ENCODE peak calls at places on chromosome 20, in seven cellular contexts. F is mesendoderm, U is IMR-90, H is H9, Y is neuronal stem cell, D is trophoblast cell, A is H1. Z is an unnamed sample. For H3K4me1, the result is how much of the 10 kb centered on the place peaks cover.

GRCh38 chr20:9740486-9740885 is 98.4 kb downstream of the PAK5 start:
- DNase-seq in A (no peak), Y (no peak), H (no peak), F (no peak), U (no peak), D (no peak), Z (no peak)

GRCh38 chr20:22795455-22795854 is 211.1 kb upstream of the FOXA2 start:
- DNase-seq in D (no peak), U (no peak), H (no peak), Y (no peak), F (no peak), A (no peak), Z (no peak)

GRCh38 chr20:46060301-46060881 is 29.4 kb downstream of the NCOA5 start:
- DNase-seq in Y (no peak), F (no peak), H (no peak), A (no peak), U (no peak), D (no peak), Z (no peak)

GRCh38 chr20:17227199-17227535 is 327 bp downstream of the PCSK2 start:
- DNase-seq in H (no peak), U (no peak), D (no peak), A (no peak), F (no peak), Y (no peak), Z (no peak)

GRCh38 chr20:46683620-46683938 is 5.7 kb downstream of the TP53RK start:
- DNase-seq in A (no peak), F (no peak), U (no peak), D (no peak), H (no peak), Y (no peak), Z (no peak)

GRCh38 chr20:32577657-32578056 is 7.5 kb downstream of the NOL4L start:
- DNase-seq in D (no peak), Y (no peak), U (no peak), H (no peak), F (no peak), A (no peak), Z (no peak)

GRCh38 chr20:50915424-50915823 is 15.8 kb downstream of the ADNP start:
- DNase-seq in A (no peak), Y (no peak), F (no peak), H (no peak), U (peak), D (no peak), Z (no peak)

GRCh38 chr20:20148774-20149173 is 96.4 kb downstream of the CFAP61 start:
- DNase-seq in Y (no peak), D (no peak), A (no peak), F (no peak), H (no peak), U (no peak), Z (no peak)

GRCh38 chr20:46520976-46521579 is 7.7 kb upstream of the ZNF334 start:
- DNase-seq in A (peak), H (peak), U (peak), F (peak), D (peak), Y (peak), Z (peak)

GRCh38 chr20:22379472-22379871 is 204.9 kb downstream of the FOXA2 start:
- DNase-seq in F (no peak), A (no peak), U (no peak), H (no peak), Y (no peak), D (no peak), Z (no peak)

GRCh38 chr20:34874094-34874654 is 1.5 kb upstream of the GGT7 start:
- DNase-seq in A (no peak), D (peak), H (peak), U (peak), Y (peak), F (peak), Z (peak)

GRCh38 chr20:44070139-44070900 is 116.7 kb downstream of the JPH2 start:
- DNase-seq in H (no peak), Y (no peak), F (no peak), U (no peak), D (no peak), A (no peak), Z (no peak)

GRCh38 chr20:4592316-4593148 is 129.2 kb upstream of the PRND start:
- DNase-seq in D (no peak), A (no peak), H (peak), Y (peak), F (peak), U (no peak), Z (peak)

GRCh38 chr20:63624486-63624885 is 2.4 kb downstream of the GMEB2 start:
- DNase-seq in U (peak), A (no peak), Y (no peak), D (peak), F (peak), H (no peak), Z (peak)

GRCh38 chr20:46118481-46119020 is 437 bp downstream of the CD40 start:
- DNase-seq in F (peak), H (peak), A (no peak), D (no peak), U (no peak), Y (no peak), Z (peak)

GRCh38 chr20:16477632-16478031 is 95.6 kb downstream of the KIF16B start:
- DNase-seq in F (no peak), D (no peak), H (no peak), Y (no peak), U (peak), A (no peak), Z (peak)

GRCh38 chr20:50385733-50386640 is 124.2 kb upstream of the PTPN1 start:
- DNase-seq in U (peak), D (no peak), A (no peak), H (no peak), Y (no peak), F (no peak), Z (no peak)

GRCh38 chr20:58463231-58463630 is 52.0 kb downstream of the APCDD1L start:
- DNase-seq in D (no peak), U (no peak), F (no peak), H (no peak), Y (no peak), A (no peak), Z (no peak)

GRCh38 chr20:3677733-3678132 is 4.1 kb downstream of the ADAM33 start:
- DNase-seq in U (peak), D (no peak), F (no peak), A (no peak), H (no peak), Y (no peak), Z (no peak)

GRCh38 chr20:16483024-16483423 is 90.2 kb downstream of the KIF16B start:
- DNase-seq in U (no peak), A (no peak), H (no peak), Y (no peak), D (no peak), F (no peak), Z (no peak)

GRCh38 chr20:3747471-3747870 is 15.0 kb downstream of the HSPA12B start:
- DNase-seq in A (no peak), F (no peak), H (no peak), U (no peak), D (no peak), Y (no peak), Z (no peak)

GRCh38 chr20:42083280-42083679 is 465.1 kb upstream of the CHD6 start:
- DNase-seq in U (no peak), D (no peak), F (no peak), Y (no peak), H (no peak), A (no peak), Z (no peak)

GRCh38 chr20:59122377-59122932 is 41.2 kb upstream of the ZNF831 start:
- DNase-seq in A (no peak), Y (no peak), D (no peak), F (no peak), U (no peak), H (no peak), Z (no peak)

GRCh38 chr20:3749689-3750639 is 17.5 kb downstream of the HSPA12B start:
- DNase-seq in Y (peak), U (no peak), F (peak), D (no peak), A (peak), H (peak), Z (peak)

GRCh38 chr20:41534170-41534569 is 84.0 kb downstream of the CHD6 start:
- DNase-seq in F (no peak), H (no peak), U (no peak), Y (no peak), D (no peak), A (no peak), Z (no peak)

GRCh38 chr20:47360207-47360488 is 3.6 kb upstream of the ZMYND8 start:
- DNase-seq in Y (no peak), H (no peak), A (no peak), F (no peak), U (peak), D (peak), Z (peak)

GRCh38 chr20:55567826-55568225 is 437.5 kb downstream of the CBLN4 start:
- DNase-seq in Y (no peak), A (no peak), D (no peak), F (no peak), U (no peak), H (no peak), Z (no peak)

GRCh38 chr20:13487202-13487601 is 151.5 kb downstream of the TASP1 start:
- DNase-seq in D (no peak), A (no peak), Y (no peak), H (no peak), U (no peak), F (no peak), Z (no peak)

GRCh38 chr20:33827629-33828325 is 16.6 kb downstream of the CHMP4B start:
- DNase-seq in H (no peak), U (peak), F (no peak), Y (no peak), A (no peak), D (no peak), Z (peak)
- H3K4me1 ChIP-seq in H (under half), U (under half), F (under half), Y (under half), A (under half), D (under half), Z (under half)

GRCh38 chr20:38581830-38582358 is 897 bp downstream of the ADIG start:
- DNase-seq in F (no peak), U (no peak), A (no peak), D (no peak), Y (no peak), H (no peak), Z (no peak)

GRCh38 chr20:38583306-38583705 is 2.3 kb downstream of the ADIG start:
- DNase-seq in H (no peak), A (no peak), Y (no peak), F (no peak), U (no peak), D (no peak), Z (no peak)

GRCh38 chr20:38581013-38581412 is at the start of gene ADIG:
- DNase-seq in D (no peak), Y (no peak), H (no peak), U (no peak), F (no peak), A (no peak), Z (no peak)

GRCh38 chr20:38579219-38579618 is 1.8 kb upstream of the ADIG start:
- DNase-seq in D (no peak), Y (no peak), H (no peak), U (no peak), A (no peak), F (no peak), Z (no peak)

DNA sequence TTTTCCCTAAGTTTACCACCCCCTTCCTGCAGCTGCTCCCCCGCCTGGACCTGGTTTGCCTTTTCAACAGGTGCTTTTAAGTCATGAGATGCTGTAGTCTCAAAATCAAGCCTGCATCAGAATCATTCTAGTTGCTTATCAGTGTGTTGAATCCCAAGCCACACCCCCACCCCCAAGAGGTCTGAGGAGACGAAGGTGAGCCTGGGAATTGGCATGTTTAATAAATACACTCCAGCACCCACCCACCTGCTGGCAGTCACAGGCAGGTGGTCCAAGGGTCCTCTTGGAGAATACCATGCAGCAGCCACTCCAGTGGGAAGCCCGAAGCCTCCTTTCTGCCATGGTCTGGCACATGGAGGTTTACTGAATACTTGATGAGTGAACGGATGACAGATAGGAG is 1.1 kb upstream of the ADIG start:
- DNase-seq in F (no peak), U (no peak), A (no peak), Y (no peak), H (no peak), D (no peak), Z (no peak)
- H2AK5ac ChIP-seq in F (no peak), U (no peak), A (no peak), Y (peak), H (no peak), D (no peak), Z (no peak)

DNA sequence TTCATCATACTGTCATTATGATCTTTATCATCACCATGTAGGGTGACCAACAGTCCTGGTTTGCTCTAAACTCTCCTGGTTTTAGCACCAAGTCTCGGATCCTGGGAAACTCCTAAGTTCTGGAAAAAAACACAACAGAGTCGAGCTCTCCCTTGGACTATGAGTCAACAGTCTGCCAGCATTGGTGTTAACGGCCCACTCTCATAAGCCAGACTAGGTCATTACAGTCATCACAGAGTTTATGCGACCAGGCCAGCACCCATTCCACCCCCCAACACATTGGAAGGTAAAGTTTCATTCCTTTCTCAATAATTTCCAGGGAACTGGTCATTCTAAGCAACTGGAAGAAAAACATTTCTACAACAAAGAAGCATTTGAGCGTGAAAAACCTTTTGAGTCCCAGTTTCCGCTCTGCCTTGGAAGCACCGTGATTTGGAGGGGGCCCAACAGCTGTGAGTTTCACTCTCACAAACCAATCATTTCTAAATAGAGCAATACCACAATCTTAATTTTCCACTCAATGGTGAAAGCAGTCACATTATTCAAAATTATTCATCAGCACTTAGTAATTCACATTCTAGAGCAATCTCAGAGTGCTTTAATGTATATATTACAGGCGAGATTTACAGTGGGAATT is 445.0 kb downstream of the CDH26 start:
- DNase-seq in D (no peak), A (no peak), F (no peak), U (no peak), H (no peak), Y (no peak), Z (no peak)
- H3K4me1 ChIP-seq in D (under half), A (under half), F (under half), U (under half), H (under half), Y (under half), Z (under half)

DNA sequence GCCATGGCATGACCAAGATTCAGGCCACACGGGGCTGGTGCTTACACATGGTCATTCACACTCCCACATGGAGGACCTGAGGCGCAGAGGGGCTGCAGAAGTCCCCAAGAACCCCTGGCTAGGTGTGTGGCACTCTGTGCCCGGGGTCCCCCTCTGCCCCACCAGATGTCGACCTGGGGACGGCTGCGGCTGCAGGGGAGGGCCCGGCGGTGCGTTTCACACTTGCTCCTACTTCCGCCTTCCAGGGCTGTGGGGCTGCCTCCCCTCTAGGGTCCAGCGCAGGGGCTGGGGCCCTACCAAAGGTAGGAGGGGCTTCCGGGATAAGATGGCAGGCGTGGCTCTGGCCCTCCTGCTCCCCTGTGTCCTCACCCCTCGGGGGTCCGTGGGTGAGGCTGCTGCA is 81.1 kb upstream of the SLCO4A1 start:
- DNase-seq in H (no peak), A (no peak), U (no peak), D (no peak), Y (no peak), F (no peak), Z (no peak)
- H2AK5ac ChIP-seq in H (no peak), A (no peak), U (no peak), D (no peak), Y (peak), F (no peak), Z (no peak)

GRCh38 chr20:36549628-36549941 is 8.3 kb downstream of the MYL9 start:
- DNase-seq in F (no peak), A (no peak), D (no peak), U (no peak), H (no peak), Y (no peak), Z (no peak)

GRCh38 chr20:36546111-36546736 is 4.9 kb downstream of the MYL9 start:
- DNase-seq in H (no peak), A (no peak), U (no peak), F (no peak), Y (no peak), D (no peak), Z (no peak)

GRCh38 chr20:36548704-36549627 is 7.6 kb downstream of the MYL9 start:
- DNase-seq in U (no peak), Y (no peak), D (no peak), A (no peak), F (no peak), H (no peak), Z (no peak)

GRCh38 chr20:36548006-36548315 is 6.6 kb downstream of the MYL9 start:
- DNase-seq in F (peak), D (no peak), A (no peak), H (peak), U (no peak), Y (no peak), Z (no peak)

GRCh38 chr20:36547186-36548005 is 6.1 kb downstream of the MYL9 start:
- DNase-seq in F (no peak), U (no peak), Y (no peak), H (no peak), D (no peak), A (no peak), Z (no peak)
- H3K4me1 ChIP-seq in F (under half), U (under half), Y (under half), H (under half), D (under half), A (under half), Z (under half)

DNA sequence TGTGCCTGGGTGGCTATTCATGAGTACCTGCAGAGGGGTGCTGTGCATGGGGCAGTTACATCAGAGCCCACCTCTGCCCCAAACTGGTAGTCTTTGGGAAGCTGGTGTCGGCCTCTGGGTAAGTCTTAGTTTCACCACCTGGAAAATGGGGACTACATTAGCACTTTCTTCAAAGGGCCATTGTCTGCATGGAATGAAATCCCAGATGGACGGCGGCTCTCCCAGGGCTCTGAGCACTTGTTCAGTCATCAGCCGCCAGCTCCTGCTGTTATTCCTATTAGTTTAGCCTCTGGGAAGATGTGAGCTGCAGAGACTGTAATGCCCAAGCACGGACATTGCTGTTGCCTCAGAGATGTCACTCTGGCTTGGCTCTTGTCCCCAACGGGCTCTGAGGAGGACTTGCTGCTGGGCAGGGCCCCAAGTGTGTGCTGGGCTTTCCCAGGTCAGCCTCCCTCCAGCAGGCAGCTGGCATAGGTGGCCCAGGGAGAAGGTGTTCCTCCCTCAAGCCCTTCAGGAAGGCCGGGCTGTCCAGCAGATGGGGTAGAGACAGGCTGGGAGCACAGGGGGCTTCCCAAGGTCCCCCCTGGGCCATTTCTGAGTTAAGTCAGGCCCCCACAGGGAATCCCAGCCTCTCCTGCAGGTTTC is 268.3 kb downstream of the TFAP2C start:
- DNase-seq in Y (no peak), A (no peak), H (peak), D (no peak), F (peak), U (no peak), Z (no peak)
- H2AK5ac ChIP-seq in Y (no peak), A (no peak), H (no peak), D (no peak), F (no peak), U (no peak), Z (no peak)

DNA sequence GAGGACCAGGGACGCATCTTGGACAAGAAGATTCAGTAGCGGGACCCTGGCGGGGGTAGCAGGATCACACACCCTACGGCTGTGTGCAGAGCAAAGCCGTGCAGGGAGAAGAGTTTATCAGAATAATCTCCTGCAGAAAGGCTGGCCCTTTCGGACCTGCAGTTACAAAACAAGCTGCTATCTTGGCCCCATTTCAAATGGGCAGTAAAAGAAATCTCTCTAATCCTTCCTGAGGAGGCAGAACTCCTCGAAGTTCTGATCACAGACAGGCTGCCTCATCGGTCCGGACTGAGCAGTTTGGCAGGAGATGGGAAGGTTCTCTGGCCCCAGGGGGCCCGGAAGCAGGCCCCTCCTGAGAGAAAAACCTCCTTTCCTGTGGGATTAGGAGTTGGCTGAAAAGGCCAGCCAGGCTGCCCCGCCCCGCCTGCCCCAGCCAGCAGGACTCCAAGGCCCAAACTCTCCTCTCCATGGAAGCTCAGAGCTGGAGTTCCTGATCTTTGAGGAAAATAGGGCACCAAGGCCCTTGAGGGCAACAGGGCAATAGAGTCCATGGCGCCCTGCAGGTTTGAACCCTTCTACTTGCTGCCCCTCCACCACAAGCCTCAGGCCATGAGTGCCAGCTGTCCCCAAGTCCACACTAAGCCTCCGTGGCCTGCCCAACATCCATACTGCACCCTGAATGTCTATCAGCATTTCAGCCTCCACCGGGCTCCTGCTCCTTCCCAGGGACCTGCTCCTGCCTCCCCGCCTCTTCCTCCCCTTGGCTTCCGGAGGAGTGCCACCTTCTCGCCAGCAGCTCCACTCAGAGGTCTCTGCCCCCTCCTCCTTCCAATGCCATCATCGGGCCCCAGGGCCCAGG is 141.3 kb downstream of the PREX1 start:
- DNase-seq in U (no peak), Y (no peak), D (no peak), A (no peak), F (no peak), H (no peak), Z (no peak)
- H3K4me1 ChIP-seq in U (under half), Y (under half), D (under half), A (under half), F (under half), H (under half), Z (under half)

Z was measured in mesenchymal stem cell.